ENCODE peak calls at places on chromosomes 5 and 9, in five cellular contexts. I, H, S, M and B are unnamed samples.
A peak's percentile ranks its signal among the peaks of the same experiment; 100 is the strongest.

GRCh38 chr9:18059447-18059846 is 414.5 kb upstream of the ADAMTSL1 start:
- DNase-seq in M (no peak), I (no peak), H (no peak), S (no peak), B (no peak)

GRCh38 chr9:114035221-114035844 is 42.8 kb downstream of the AMBP start:
- DNase-seq in M (peak; percentile 4), S (peak; percentile 9), H (no peak), I (no peak), B (no peak)

GRCh38 chr9:96514108-96514824 is 64.3 kb downstream of the HABP4 start:
- DNase-seq in H (no peak), M (no peak), S (no peak), I (no peak), B (no peak)

GRCh38 chr9:33103381-33104110 is 27.1 kb upstream of the SMU1 start:
- DNase-seq in M (no peak), I (no peak), S (no peak), H (no peak), B (no peak)

GRCh38 chr5:137372386-137373160 is 126.6 kb downstream of the SPOCK1 start:
- DNase-seq in I (no peak), H (no peak), M (no peak), S (no peak), B (no peak)

GRCh38 chr9:120412425-120412951 is 167.5 kb downstream of the CDK5RAP2 start:
- DNase-seq in M (no peak), H (no peak), I (no peak), S (no peak), B (no peak)

GRCh38 chr5:134026521-134027202 is 21.9 kb upstream of the VDAC1 start:
- DNase-seq in H (peak; percentile 81), M (peak; percentile 61), I (peak; percentile 69), S (peak; percentile 32), B (no peak)

GRCh38 chr5:85647349-85648127 is 970.2 kb upstream of the COX7C start:
- DNase-seq in M (no peak), I (no peak), S (no peak), H (no peak), B (no peak)

GRCh38 chr5:172280937-172281336 is 2.6 kb downstream of the UBTD2 start:
- DNase-seq in I (no peak), M (no peak), S (no peak), H (peak; percentile 56), B (no peak)

GRCh38 chr5:17316973-17317459 is 99.6 kb downstream of the BASP1 start:
- DNase-seq in M (no peak), H (peak; percentile 65), S (no peak), I (peak; percentile 76), B (no peak)

GRCh38 chr5:64939772-64940510 is 171.2 kb downstream of the CWC27 start:
- DNase-seq in H (no peak), M (no peak), S (no peak), I (no peak), B (no peak)

GRCh38 chr9:108057421-108058136 is 568.0 kb upstream of the KLF4 start:
- DNase-seq in I (no peak), M (no peak), H (no peak), S (no peak), B (no peak)

GRCh38 chr9:3578786-3579185 is 53.0 kb upstream of the RFX3 start:
- DNase-seq in I (no peak), H (peak; percentile 6), S (no peak), M (no peak), B (no peak)

GRCh38 chr5:34731435-34732232 is 75.5 kb downstream of the RAI14 start:
- DNase-seq in S (no peak), H (no peak), M (no peak), I (no peak), B (no peak)

GRCh38 chr5:43305948-43306563 is 7.2 kb downstream of the HMGCS1 start:
- DNase-seq in S (no peak), I (peak; percentile 74), M (no peak), H (peak; percentile 80), B (no peak)

GRCh38 chr5:172567294-172567693 is 73.8 kb upstream of the NEURL1B start:
- DNase-seq in M (no peak), H (no peak), I (no peak), S (no peak), B (no peak)

GRCh38 chr5:176887252-176887849 is 11.8 kb downstream of the HK3 start:
- DNase-seq in H (no peak), S (no peak), I (no peak), M (no peak), B (no peak)

GRCh38 chr5:104751969-104752368 is 1189.4 kb upstream of the NUDT12 start:
- DNase-seq in S (no peak), M (no peak), I (no peak), H (no peak), B (no peak)

GRCh38 chr9:6277417-6277816 is 50.8 kb upstream of the TPD52L3 start:
- DNase-seq in H (no peak), S (no peak), M (no peak), I (no peak), B (no peak)

GRCh38 chr5:142306077-142306502 is 18.7 kb downstream of the SPRY4 start:
- DNase-seq in S (no peak), M (no peak), H (no peak), I (no peak), B (no peak)

GRCh38 chr9:34524349-34524748 is 1.6 kb upstream of the ENHO start:
- DNase-seq in S (no peak), I (no peak), H (peak; percentile 51), M (no peak), B (no peak)

GRCh38 chr5:150848271-150848670 is 1.9 kb downstream of the IRGM start:
- DNase-seq in I (no peak), H (no peak), M (no peak), S (no peak), B (no peak)

GRCh38 chr5:128254789-128255188 is 171.2 kb downstream of the SLC12A2 start:
- DNase-seq in I (no peak), M (no peak), S (no peak), H (no peak), B (no peak)

GRCh38 chr5:54309751-54310432 is 481 bp downstream of the ARL15 start:
- DNase-seq in S (peak; percentile 49), M (peak; percentile 47), H (peak; percentile 28), I (peak; percentile 31), B (no peak)

GRCh38 chr5:160188151-160188967 is 40.9 kb upstream of the FABP6 start:
- DNase-seq in S (no peak), H (peak; percentile 85), I (no peak), M (peak; percentile 68), B (no peak)

GRCh38 chr5:168313596-168314204 is 22.3 kb downstream of the WWC1 start:
- DNase-seq in I (no peak), H (no peak), M (no peak), S (no peak), B (no peak)

GRCh38 chr5:149381986-149382338 is 2.9 kb upstream of the IL17B start:
- DNase-seq in M (peak; percentile 73), H (peak; percentile 62), I (peak; percentile 63), S (peak; percentile 56), B (no peak)

GRCh38 chr5:7828269-7828668 is 22.7 kb downstream of the CFAP90 start:
- DNase-seq in H (no peak), S (no peak), M (peak; percentile 41), I (no peak), B (no peak)

GRCh38 chr9:121634800-121635261 is 16.6 kb upstream of the DAB2IP start:
- DNase-seq in H (no peak), M (no peak), S (no peak), I (peak; percentile 14), B (no peak)

DNA sequence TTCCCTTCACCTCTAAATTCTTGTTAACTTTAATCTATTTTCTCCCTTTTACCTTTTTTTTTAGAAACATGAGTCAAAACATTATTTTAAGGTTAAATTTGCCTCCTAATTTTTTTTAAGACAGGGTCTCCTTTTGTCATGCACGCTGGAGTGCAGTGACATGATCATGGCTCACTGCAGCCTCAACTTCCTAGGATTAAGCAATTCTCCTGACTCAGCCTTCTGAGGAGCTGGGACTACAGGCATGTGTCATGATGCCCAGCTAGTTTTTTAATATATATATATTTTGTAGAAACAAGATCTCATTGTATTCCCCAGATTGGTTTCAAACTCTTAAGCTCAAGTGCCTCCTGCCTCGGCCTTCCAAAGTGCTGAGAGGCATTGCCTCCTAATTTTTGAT is 424.7 kb upstream of the FAM174A start:
- DNase-seq in S (no peak), H (no peak), M (no peak), I (no peak), B (no peak)
- H3K4me1 ChIP-seq in S (no peaks in the 10 kb centered on the region), H (no peaks in the 10 kb centered on the region), M (no peaks in the 10 kb centered on the region), I (no peaks in the 10 kb centered on the region), B (no peaks in the 10 kb centered on the region)

GRCh38 chr9:89553451-89554020 is 51.3 kb upstream of the GADD45G start:
- DNase-seq in I (peak; percentile 28), M (no peak), H (no peak), S (no peak), B (no peak)

GRCh38 chr9:89548210-89548609 is 50.3 kb upstream of the SEMA4D start:
- DNase-seq in S (no peak), H (no peak), M (no peak), I (no peak), B (no peak)

GRCh38 chr9:89547000-89547399 is 49.1 kb upstream of the SEMA4D start:
- DNase-seq in S (no peak), H (no peak), M (no peak), I (no peak), B (no peak)

GRCh38 chr9:89549031-89549644 is 51.2 kb upstream of the SEMA4D start:
- DNase-seq in M (peak; percentile 78), H (peak; percentile 77), S (peak; percentile 88), I (peak; percentile 85), B (no peak)

DNA sequence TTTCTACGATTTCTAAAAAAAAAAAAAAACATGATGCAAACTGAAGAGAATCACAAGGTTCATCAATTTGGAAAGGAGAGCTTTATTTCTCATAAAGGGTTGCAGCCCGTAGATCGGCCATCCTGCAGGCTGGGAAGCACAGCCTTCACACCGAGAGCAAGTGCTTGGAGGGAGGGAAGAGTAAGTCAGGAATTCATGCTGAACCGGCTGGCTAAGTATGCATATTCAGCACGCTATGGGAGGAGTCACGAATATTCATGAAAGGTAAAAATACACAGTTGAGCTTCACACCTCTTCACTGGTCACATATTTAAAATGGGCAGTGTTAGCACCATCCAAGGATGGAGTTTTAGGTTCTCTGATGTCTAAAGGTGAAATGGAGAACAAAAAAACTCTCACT is 52.6 kb upstream of the SEMA4D start:
- DNase-seq in I (no peak), S (no peak), H (no peak), M (no peak), B (no peak)
- H3K4me3 ChIP-seq in I (no peak overlapping the region), S (no peak overlapping the region), H (no peak overlapping the region), M (no peak overlapping the region), B (no peak overlapping the region)

DNA sequence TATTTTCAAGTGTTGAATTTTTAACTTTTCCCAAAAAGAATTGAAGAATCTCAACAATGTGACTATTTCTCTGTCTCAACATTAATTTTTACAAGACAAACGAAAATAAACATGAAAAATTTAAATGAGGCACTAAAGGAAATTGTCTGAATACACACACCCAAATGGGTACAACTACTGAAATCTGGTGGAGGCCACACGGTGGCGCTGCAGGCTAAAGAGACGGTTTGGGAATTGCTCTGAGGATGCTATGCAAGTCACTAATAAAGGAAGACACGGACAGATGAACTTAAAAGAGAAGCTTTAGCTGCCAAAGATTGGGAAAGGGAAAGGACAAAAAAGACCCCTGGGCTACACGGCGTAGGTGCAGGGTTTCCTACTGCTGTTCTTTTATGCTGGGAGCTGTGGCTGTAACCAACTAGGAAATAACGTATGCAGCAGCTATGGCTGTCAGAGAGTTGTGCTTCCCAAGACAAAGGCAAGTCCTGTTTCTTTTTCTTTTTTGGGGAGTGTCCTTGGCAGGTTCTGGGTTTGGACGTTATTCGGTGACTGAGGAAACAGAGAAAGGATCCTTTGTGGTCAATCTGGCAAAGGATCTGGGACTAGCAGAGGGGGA is at the start of gene PCDHB10:
- DNase-seq in M (peak; percentile 26), I (peak; percentile 34), S (no peak), H (peak; percentile 78), B (no peak)
- TF ChIP-seq CTCF in M (peak; percentile 9), I (peak; percentile 86), S (peak; percentile 39), H (peak; percentile 87), B (no peak)

GRCh38 chr9:136542246-136543041 is 3.4 kb downstream of the NOTCH1 start:
- DNase-seq in I (no peak), H (peak; percentile 33), M (no peak), S (no peak), B (no peak)
- H3K4me1 ChIP-seq in I (peaks cover 48% of the 10 kb centered on the region), H (peaks cover 33% of the 10 kb centered on the region), M (peaks cover 75% of the 10 kb centered on the region), S (peaks cover 4% of the 10 kb centered on the region), B (peaks cover 90% of the 10 kb centered on the region)